ENCODE peak calls at places on chromosomes 3 and 15, in eight cellular contexts. One of them, this sample, is unnamed.

GRCh38 chr15:66389859-66390382 is 3.2 kb downstream of the MAP2K1 start:
- DNase-seq in stimulated activated CD4-positive, alpha-beta T cell treated with anti-CD3 and anti-CD28 coated beads, Interleukin-1b, Interleukin-23, amount 100 ng/mL, for 24 hours: no peak
- DNase-seq in caudate nucleus: no peak
- DNase-seq in H4: no peak
- DNase-seq in T follicular helper cell: no peak
- DNase-seq in nephron progenitor cell: no peak
- DNase-seq in C1 segment of cervical spinal cord: no peak
- DNase-seq in activated naive CD8-positive, alpha-beta T cell treated with anti-CD3 and anti-CD28 coated beads, Interleukin-2, amount 50 U/mL, for 16 hours: no peak
- DNase-seq in this sample: no peak

GRCh38 chr3:195384952-195385351 is 57.9 kb downstream of the ACAP2 start:
- DNase-seq in stimulated activated CD4-positive, alpha-beta T cell treated with anti-CD3 and anti-CD28 coated beads, Interleukin-1b, Interleukin-23, amount 100 ng/mL, for 24 hours: no peak
- DNase-seq in C1 segment of cervical spinal cord: no peak
- DNase-seq in nephron progenitor cell: no peak
- DNase-seq in H4: no peak
- DNase-seq in activated naive CD8-positive, alpha-beta T cell treated with anti-CD3 and anti-CD28 coated beads, Interleukin-2, amount 50 U/mL, for 16 hours: no peak
- DNase-seq in T follicular helper cell: no peak
- DNase-seq in caudate nucleus: no peak
- DNase-seq in this sample: no peak

GRCh38 chr15:37981781-37982180 is 47.3 kb downstream of the TMCO5A start:
- DNase-seq in caudate nucleus: no peak
- DNase-seq in T follicular helper cell: no peak
- DNase-seq in nephron progenitor cell: no peak
- DNase-seq in C1 segment of cervical spinal cord: no peak
- DNase-seq in activated naive CD8-positive, alpha-beta T cell treated with anti-CD3 and anti-CD28 coated beads, Interleukin-2, amount 50 U/mL, for 16 hours: no peak
- DNase-seq in H4: peak; percentile 54
- DNase-seq in stimulated activated CD4-positive, alpha-beta T cell treated with anti-CD3 and anti-CD28 coated beads, Interleukin-1b, Interleukin-23, amount 100 ng/mL, for 24 hours: no peak
- DNase-seq in this sample: peak; percentile 25

GRCh38 chr3:110314512-110315114 is 757.0 kb upstream of the NECTIN3 start:
- DNase-seq in T follicular helper cell: peak; percentile 25
- DNase-seq in C1 segment of cervical spinal cord: no peak
- DNase-seq in stimulated activated CD4-positive, alpha-beta T cell treated with anti-CD3 and anti-CD28 coated beads, Interleukin-1b, Interleukin-23, amount 100 ng/mL, for 24 hours: peak; percentile 21
- DNase-seq in H4: peak; percentile 60
- DNase-seq in caudate nucleus: no peak
- DNase-seq in nephron progenitor cell: peak; percentile 64
- DNase-seq in activated naive CD8-positive, alpha-beta T cell treated with anti-CD3 and anti-CD28 coated beads, Interleukin-2, amount 50 U/mL, for 16 hours: peak; percentile 16
- DNase-seq in this sample: peak; percentile 1

GRCh38 chr3:12405432-12406272 is 78.6 kb upstream of the TSEN2 start:
- DNase-seq in caudate nucleus: no peak
- DNase-seq in T follicular helper cell: no peak
- DNase-seq in stimulated activated CD4-positive, alpha-beta T cell treated with anti-CD3 and anti-CD28 coated beads, Interleukin-1b, Interleukin-23, amount 100 ng/mL, for 24 hours: no peak
- DNase-seq in H4: peak; percentile 78
- DNase-seq in C1 segment of cervical spinal cord: peak; percentile 24
- DNase-seq in nephron progenitor cell: no peak
- DNase-seq in activated naive CD8-positive, alpha-beta T cell treated with anti-CD3 and anti-CD28 coated beads, Interleukin-2, amount 50 U/mL, for 16 hours: no peak
- DNase-seq in this sample: no peak

GRCh38 chr3:41846850-41847249 is 115.1 kb downstream of the ULK4 start:
- DNase-seq in stimulated activated CD4-positive, alpha-beta T cell treated with anti-CD3 and anti-CD28 coated beads, Interleukin-1b, Interleukin-23, amount 100 ng/mL, for 24 hours: no peak
- DNase-seq in activated naive CD8-positive, alpha-beta T cell treated with anti-CD3 and anti-CD28 coated beads, Interleukin-2, amount 50 U/mL, for 16 hours: no peak
- DNase-seq in H4: no peak
- DNase-seq in nephron progenitor cell: no peak
- DNase-seq in T follicular helper cell: no peak
- DNase-seq in C1 segment of cervical spinal cord: no peak
- DNase-seq in caudate nucleus: no peak
- DNase-seq in this sample: no peak

GRCh38 chr15:57406040-57406772 is 29.9 kb downstream of the CGNL1 start:
- DNase-seq in nephron progenitor cell: no peak
- DNase-seq in caudate nucleus: no peak
- DNase-seq in stimulated activated CD4-positive, alpha-beta T cell treated with anti-CD3 and anti-CD28 coated beads, Interleukin-1b, Interleukin-23, amount 100 ng/mL, for 24 hours: no peak
- DNase-seq in activated naive CD8-positive, alpha-beta T cell treated with anti-CD3 and anti-CD28 coated beads, Interleukin-2, amount 50 U/mL, for 16 hours: no peak
- DNase-seq in C1 segment of cervical spinal cord: no peak
- DNase-seq in T follicular helper cell: no peak
- DNase-seq in H4: no peak
- DNase-seq in this sample: no peak

GRCh38 chr3:106348142-106348690 is 479.4 kb upstream of the CBLB start:
- DNase-seq in stimulated activated CD4-positive, alpha-beta T cell treated with anti-CD3 and anti-CD28 coated beads, Interleukin-1b, Interleukin-23, amount 100 ng/mL, for 24 hours: no peak
- DNase-seq in nephron progenitor cell: no peak
- DNase-seq in H4: no peak
- DNase-seq in activated naive CD8-positive, alpha-beta T cell treated with anti-CD3 and anti-CD28 coated beads, Interleukin-2, amount 50 U/mL, for 16 hours: no peak
- DNase-seq in T follicular helper cell: no peak
- DNase-seq in caudate nucleus: no peak
- DNase-seq in C1 segment of cervical spinal cord: no peak
- DNase-seq in this sample: no peak

GRCh38 chr3:38108649-38109579 is 28.0 kb downstream of the ACAA1 start:
- DNase-seq in stimulated activated CD4-positive, alpha-beta T cell treated with anti-CD3 and anti-CD28 coated beads, Interleukin-1b, Interleukin-23, amount 100 ng/mL, for 24 hours: no peak
- DNase-seq in activated naive CD8-positive, alpha-beta T cell treated with anti-CD3 and anti-CD28 coated beads, Interleukin-2, amount 50 U/mL, for 16 hours: no peak
- DNase-seq in nephron progenitor cell: no peak
- DNase-seq in caudate nucleus: no peak
- DNase-seq in C1 segment of cervical spinal cord: no peak
- DNase-seq in T follicular helper cell: no peak
- DNase-seq in H4: no peak
- DNase-seq in this sample: no peak

GRCh38 chr15:40776537-40777141 is 6.9 kb downstream of the C15orf62 start:
- DNase-seq in caudate nucleus: no peak
- DNase-seq in nephron progenitor cell: no peak
- DNase-seq in H4: peak; percentile 78
- DNase-seq in T follicular helper cell: no peak
- DNase-seq in stimulated activated CD4-positive, alpha-beta T cell treated with anti-CD3 and anti-CD28 coated beads, Interleukin-1b, Interleukin-23, amount 100 ng/mL, for 24 hours: no peak
- DNase-seq in C1 segment of cervical spinal cord: no peak
- DNase-seq in activated naive CD8-positive, alpha-beta T cell treated with anti-CD3 and anti-CD28 coated beads, Interleukin-2, amount 50 U/mL, for 16 hours: no peak
- DNase-seq in this sample: no peak

GRCh38 chr15:88080616-88081015 is 175.9 kb downstream of the NTRK3 start:
- DNase-seq in stimulated activated CD4-positive, alpha-beta T cell treated with anti-CD3 and anti-CD28 coated beads, Interleukin-1b, Interleukin-23, amount 100 ng/mL, for 24 hours: no peak
- DNase-seq in H4: no peak
- DNase-seq in caudate nucleus: no peak
- DNase-seq in T follicular helper cell: no peak
- DNase-seq in nephron progenitor cell: no peak
- DNase-seq in C1 segment of cervical spinal cord: no peak
- DNase-seq in activated naive CD8-positive, alpha-beta T cell treated with anti-CD3 and anti-CD28 coated beads, Interleukin-2, amount 50 U/mL, for 16 hours: no peak
- DNase-seq in this sample: no peak

GRCh38 chr3:195118671-195119070 is 152.3 kb downstream of the XXYLT1 start:
- DNase-seq in nephron progenitor cell: no peak
- DNase-seq in C1 segment of cervical spinal cord: no peak
- DNase-seq in stimulated activated CD4-positive, alpha-beta T cell treated with anti-CD3 and anti-CD28 coated beads, Interleukin-1b, Interleukin-23, amount 100 ng/mL, for 24 hours: no peak
- DNase-seq in caudate nucleus: no peak
- DNase-seq in H4: no peak
- DNase-seq in T follicular helper cell: no peak
- DNase-seq in activated naive CD8-positive, alpha-beta T cell treated with anti-CD3 and anti-CD28 coated beads, Interleukin-2, amount 50 U/mL, for 16 hours: no peak
- DNase-seq in this sample: no peak

GRCh38 chr3:171416061-171416460 is 44.1 kb downstream of the TNIK start:
- DNase-seq in nephron progenitor cell: no peak
- DNase-seq in stimulated activated CD4-positive, alpha-beta T cell treated with anti-CD3 and anti-CD28 coated beads, Interleukin-1b, Interleukin-23, amount 100 ng/mL, for 24 hours: no peak
- DNase-seq in activated naive CD8-positive, alpha-beta T cell treated with anti-CD3 and anti-CD28 coated beads, Interleukin-2, amount 50 U/mL, for 16 hours: no peak
- DNase-seq in H4: no peak
- DNase-seq in caudate nucleus: no peak
- DNase-seq in C1 segment of cervical spinal cord: no peak
- DNase-seq in T follicular helper cell: no peak
- DNase-seq in this sample: no peak

GRCh38 chr3:139797724-139798343 is 120.1 kb upstream of the NMNAT3 start:
- DNase-seq in activated naive CD8-positive, alpha-beta T cell treated with anti-CD3 and anti-CD28 coated beads, Interleukin-2, amount 50 U/mL, for 16 hours: no peak
- DNase-seq in caudate nucleus: no peak
- DNase-seq in nephron progenitor cell: peak; percentile 84
- DNase-seq in H4: no peak
- DNase-seq in stimulated activated CD4-positive, alpha-beta T cell treated with anti-CD3 and anti-CD28 coated beads, Interleukin-1b, Interleukin-23, amount 100 ng/mL, for 24 hours: no peak
- DNase-seq in T follicular helper cell: no peak
- DNase-seq in C1 segment of cervical spinal cord: no peak
- DNase-seq in this sample: no peak

GRCh38 chr3:66858656-66859381 is 139.3 kb upstream of the KBTBD8 start:
- DNase-seq in T follicular helper cell: no peak
- DNase-seq in C1 segment of cervical spinal cord: no peak
- DNase-seq in stimulated activated CD4-positive, alpha-beta T cell treated with anti-CD3 and anti-CD28 coated beads, Interleukin-1b, Interleukin-23, amount 100 ng/mL, for 24 hours: no peak
- DNase-seq in H4: no peak
- DNase-seq in nephron progenitor cell: no peak
- DNase-seq in activated naive CD8-positive, alpha-beta T cell treated with anti-CD3 and anti-CD28 coated beads, Interleukin-2, amount 50 U/mL, for 16 hours: no peak
- DNase-seq in caudate nucleus: no peak
- DNase-seq in this sample: no peak

GRCh38 chr15:71677352-71677751 is 133.0 kb upstream of the NR2E3 start:
- DNase-seq in activated naive CD8-positive, alpha-beta T cell treated with anti-CD3 and anti-CD28 coated beads, Interleukin-2, amount 50 U/mL, for 16 hours: no peak
- DNase-seq in H4: no peak
- DNase-seq in nephron progenitor cell: no peak
- DNase-seq in stimulated activated CD4-positive, alpha-beta T cell treated with anti-CD3 and anti-CD28 coated beads, Interleukin-1b, Interleukin-23, amount 100 ng/mL, for 24 hours: no peak
- DNase-seq in T follicular helper cell: no peak
- DNase-seq in C1 segment of cervical spinal cord: no peak
- DNase-seq in caudate nucleus: no peak
- DNase-seq in this sample: no peak

GRCh38 chr3:188539631-188540194 is 385.8 kb downstream of the LPP start:
- DNase-seq in T follicular helper cell: no peak
- DNase-seq in activated naive CD8-positive, alpha-beta T cell treated with anti-CD3 and anti-CD28 coated beads, Interleukin-2, amount 50 U/mL, for 16 hours: no peak
- DNase-seq in H4: no peak
- DNase-seq in nephron progenitor cell: no peak
- DNase-seq in C1 segment of cervical spinal cord: no peak
- DNase-seq in stimulated activated CD4-positive, alpha-beta T cell treated with anti-CD3 and anti-CD28 coated beads, Interleukin-1b, Interleukin-23, amount 100 ng/mL, for 24 hours: no peak
- DNase-seq in caudate nucleus: no peak
- DNase-seq in this sample: no peak